ENCODE peak calls at places on chromosomes 12 and 14, in six cellular contexts. One of them, this sample, is unnamed.

GRCh38 chr14:45103806-45104205 is 19.9 kb downstream of the PRPF39 start:
- DNase-seq in brain microvascular endothelial cell: no peak
- DNase-seq in heart left ventricle: no peak
- DNase-seq in HL-60: no peak
- DNase-seq in spleen: no peak
- DNase-seq in GM12865: no peak
- DNase-seq in this sample: no peak

GRCh38 chr14:101198398-101199027 is 295.0 kb upstream of the RTL1 start:
- DNase-seq in heart left ventricle: no peak
- DNase-seq in spleen: peak; percentile 63
- DNase-seq in GM12865: no peak
- DNase-seq in brain microvascular endothelial cell: no peak
- DNase-seq in HL-60: no peak
- DNase-seq in this sample: no peak

GRCh38 chr12:30047499-30048262 is 263.9 kb upstream of the TMTC1 start:
- DNase-seq in HL-60: no peak
- DNase-seq in GM12865: no peak
- DNase-seq in heart left ventricle: no peak
- DNase-seq in brain microvascular endothelial cell: peak; percentile 63
- DNase-seq in spleen: no peak
- DNase-seq in this sample: peak; percentile 76

GRCh38 chr14:103491691-103492090 is 30.9 kb downstream of the CKB start:
- DNase-seq in heart left ventricle: no peak
- DNase-seq in GM12865: no peak
- DNase-seq in spleen: no peak
- DNase-seq in HL-60: no peak
- DNase-seq in brain microvascular endothelial cell: no peak
- DNase-seq in this sample: no peak

GRCh38 chr12:48765753-48766162 is 23.1 kb downstream of the ADCY6 start:
- DNase-seq in heart left ventricle: no peak
- DNase-seq in spleen: peak; percentile 73
- DNase-seq in brain microvascular endothelial cell: peak; percentile 38
- DNase-seq in HL-60: peak; percentile 66
- DNase-seq in GM12865: peak; percentile 60
- DNase-seq in this sample: peak; percentile 54

GRCh38 chr12:104709692-104710435 is 248.2 kb downstream of the SLC41A2 start:
- DNase-seq in HL-60: no peak
- DNase-seq in heart left ventricle: no peak
- DNase-seq in GM12865: no peak
- DNase-seq in spleen: no peak
- DNase-seq in brain microvascular endothelial cell: no peak
- DNase-seq in this sample: peak; percentile 33

GRCh38 chr12:127987199-127987901 is 279.6 kb upstream of the TMEM132C start:
- DNase-seq in HL-60: no peak
- DNase-seq in heart left ventricle: no peak
- DNase-seq in spleen: no peak
- DNase-seq in brain microvascular endothelial cell: peak; percentile 96
- DNase-seq in GM12865: no peak
- DNase-seq in this sample: no peak

GRCh38 chr12:104687823-104688573 is 231.2 kb downstream of the CHST11 start:
- DNase-seq in GM12865: no peak
- DNase-seq in heart left ventricle: no peak
- DNase-seq in spleen: no peak
- DNase-seq in brain microvascular endothelial cell: no peak
- DNase-seq in HL-60: peak; percentile 93
- DNase-seq in this sample: no peak

GRCh38 chr12:5656836-5657235 is 224.9 kb downstream of the NTF3 start:
- DNase-seq in HL-60: no peak
- DNase-seq in spleen: no peak
- DNase-seq in brain microvascular endothelial cell: no peak
- DNase-seq in heart left ventricle: no peak
- DNase-seq in GM12865: no peak
- DNase-seq in this sample: no peak

GRCh38 chr12:124278389-124279101 is 16.3 kb upstream of the RFLNA start:
- DNase-seq in brain microvascular endothelial cell: no peak
- DNase-seq in GM12865: no peak
- DNase-seq in spleen: no peak
- DNase-seq in heart left ventricle: no peak
- DNase-seq in HL-60: no peak
- DNase-seq in this sample: no peak

GRCh38 chr12:111408116-111408440 is 2.4 kb downstream of the SH2B3 start:
- DNase-seq in brain microvascular endothelial cell: no peak
- DNase-seq in GM12865: no peak
- DNase-seq in heart left ventricle: no peak
- DNase-seq in spleen: no peak
- DNase-seq in HL-60: no peak
- DNase-seq in this sample: no peak

GRCh38 chr14:20440882-20441281 is 4.9 kb upstream of the KLHL33 start:
- DNase-seq in heart left ventricle: no peak
- DNase-seq in spleen: no peak
- DNase-seq in brain microvascular endothelial cell: peak; percentile 6
- DNase-seq in HL-60: peak; percentile 30
- DNase-seq in GM12865: no peak
- DNase-seq in this sample: peak; percentile 16

GRCh38 chr12:1662761-1663439 is 28.0 kb upstream of the ADIPOR2 start:
- DNase-seq in brain microvascular endothelial cell: no peak
- DNase-seq in HL-60: no peak
- DNase-seq in GM12865: peak; percentile 75
- DNase-seq in spleen: peak; percentile 82
- DNase-seq in heart left ventricle: peak; percentile 24
- DNase-seq in this sample: peak; percentile 28

GRCh38 chr12:59121466-59121865 is 201.2 kb upstream of the LRIG3 start:
- DNase-seq in brain microvascular endothelial cell: no peak
- DNase-seq in HL-60: no peak
- DNase-seq in spleen: no peak
- DNase-seq in GM12865: no peak
- DNase-seq in heart left ventricle: no peak
- DNase-seq in this sample: no peak

GRCh38 chr12:75977952-75978671 is 53.5 kb downstream of the PHLDA1 start:
- DNase-seq in GM12865: peak; percentile 85
- DNase-seq in brain microvascular endothelial cell: peak; percentile 99
- DNase-seq in HL-60: peak; percentile 94
- DNase-seq in heart left ventricle: peak; percentile 63
- DNase-seq in spleen: no peak
- DNase-seq in this sample: peak; percentile 100

GRCh38 chr12:121812320-121812871 is 8.6 kb downstream of the SETD1B start:
- DNase-seq in brain microvascular endothelial cell: peak; percentile 56
- DNase-seq in spleen: peak; percentile 90
- DNase-seq in heart left ventricle: peak; percentile 76
- DNase-seq in HL-60: peak; percentile 73
- DNase-seq in GM12865: peak; percentile 48
- DNase-seq in this sample: peak; percentile 66

GRCh38 chr14:93655078-93655750 is 133.1 kb downstream of the PRIMA1 start:
- DNase-seq in GM12865: peak; percentile 37
- DNase-seq in brain microvascular endothelial cell: peak; percentile 40
- DNase-seq in HL-60: peak; percentile 30
- DNase-seq in heart left ventricle: no peak
- DNase-seq in spleen: no peak
- DNase-seq in this sample: peak; percentile 61

GRCh38 chr12:45615268-45615667 is 114.2 kb upstream of the ARID2 start:
- DNase-seq in HL-60: no peak
- DNase-seq in brain microvascular endothelial cell: peak; percentile 82
- DNase-seq in spleen: no peak
- DNase-seq in GM12865: no peak
- DNase-seq in heart left ventricle: no peak
- DNase-seq in this sample: peak; percentile 73

GRCh38 chr14:64704743-64705405 is 650 bp downstream of the PLEKHG3 start:
- DNase-seq in brain microvascular endothelial cell: no peak
- DNase-seq in spleen: peak; percentile 88
- DNase-seq in GM12865: no peak
- DNase-seq in HL-60: no peak
- DNase-seq in heart left ventricle: no peak
- DNase-seq in this sample: no peak

GRCh38 chr12:55724226-55724939 is 4.2 kb downstream of the RDH5 start:
- DNase-seq in spleen: peak; percentile 91
- DNase-seq in heart left ventricle: no peak
- DNase-seq in brain microvascular endothelial cell: peak; percentile 72
- DNase-seq in HL-60: peak; percentile 80
- DNase-seq in GM12865: peak; percentile 77
- DNase-seq in this sample: peak; percentile 81

GRCh38 chr14:85483037-85483436 is 46.9 kb upstream of the FLRT2 start:
- DNase-seq in HL-60: no peak
- DNase-seq in heart left ventricle: no peak
- DNase-seq in GM12865: no peak
- DNase-seq in spleen: no peak
- DNase-seq in brain microvascular endothelial cell: no peak
- DNase-seq in this sample: peak; percentile 22

GRCh38 chr12:115749071-115749470 is 528.4 kb downstream of the MED13L start:
- DNase-seq in brain microvascular endothelial cell: no peak
- DNase-seq in heart left ventricle: no peak
- DNase-seq in HL-60: no peak
- DNase-seq in spleen: no peak
- DNase-seq in GM12865: no peak
- DNase-seq in this sample: no peak

GRCh38 chr14:86057018-86057667 is 527.2 kb downstream of the FLRT2 start:
- DNase-seq in spleen: no peak
- DNase-seq in HL-60: peak; percentile 28
- DNase-seq in heart left ventricle: no peak
- DNase-seq in brain microvascular endothelial cell: no peak
- DNase-seq in GM12865: peak; percentile 16
- DNase-seq in this sample: peak; percentile 47

GRCh38 chr14:105013150-105013787 is 7.6 kb downstream of the CDCA4 start:
- DNase-seq in brain microvascular endothelial cell: no peak
- DNase-seq in GM12865: peak; percentile 41
- DNase-seq in spleen: peak; percentile 35
- DNase-seq in heart left ventricle: peak; percentile 51
- DNase-seq in HL-60: no peak
- DNase-seq in this sample: no peak

GRCh38 chr14:51398898-51399297 is 158.9 kb downstream of the TMX1 start:
- DNase-seq in heart left ventricle: no peak
- DNase-seq in GM12865: no peak
- DNase-seq in spleen: no peak
- DNase-seq in brain microvascular endothelial cell: peak; percentile 93
- DNase-seq in HL-60: no peak
- DNase-seq in this sample: peak; percentile 98
- TF ChIP-seq CTCF in heart left ventricle: no peak
- TF ChIP-seq CTCF in GM12865: no peak
- TF ChIP-seq CTCF in spleen: no peak
- TF ChIP-seq CTCF in brain microvascular endothelial cell: peak; percentile 45
- TF ChIP-seq CTCF in HL-60: no peak
- TF ChIP-seq CTCF in this sample: peak; percentile 23

DNA sequence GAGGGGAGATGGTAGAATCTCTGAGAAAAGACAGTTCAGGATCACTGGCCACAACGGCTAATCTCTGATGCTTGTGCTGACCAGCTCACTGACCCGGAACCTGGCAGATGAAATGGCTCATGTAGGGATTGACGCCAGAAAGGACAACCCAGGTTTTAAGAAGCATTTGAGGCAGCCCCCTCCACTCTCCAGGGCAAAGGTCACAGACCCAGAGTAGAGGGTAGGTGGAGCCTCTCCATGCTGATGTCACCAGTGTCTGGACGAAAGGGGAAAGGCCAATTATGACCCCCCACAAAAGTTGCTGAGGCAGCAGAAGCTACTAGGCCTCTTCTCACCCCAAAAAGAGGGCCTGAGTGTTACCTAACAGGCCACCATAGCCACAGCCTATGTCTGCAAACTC is 1.2 kb downstream of the METTL1 start:
- DNase-seq in brain microvascular endothelial cell: no peak
- DNase-seq in spleen: no peak
- DNase-seq in HL-60: no peak
- DNase-seq in heart left ventricle: no peak
- DNase-seq in GM12865: no peak
- DNase-seq in this sample: no peak
- H3K4me3 ChIP-seq in brain microvascular endothelial cell: no peak overlapping the region
- H3K4me3 ChIP-seq in spleen: no peak overlapping the region
- H3K4me3 ChIP-seq in HL-60: peak overlapping the region; percentile 79
- H3K4me3 ChIP-seq in heart left ventricle: no peak overlapping the region
- H3K4me3 ChIP-seq in GM12865: no peak overlapping the region
- H3K4me3 ChIP-seq in this sample: no peak overlapping the region

GRCh38 chr12:80763874-80764273 is 47.2 kb downstream of the MYF5 start:
- DNase-seq in HL-60: peak; percentile 3
- DNase-seq in heart left ventricle: no peak
- DNase-seq in brain microvascular endothelial cell: peak; percentile 21
- DNase-seq in GM12865: peak; percentile 70
- DNase-seq in spleen: no peak
- DNase-seq in this sample: peak; percentile 83
- TF ChIP-seq CTCF in HL-60: no peak
- TF ChIP-seq CTCF in heart left ventricle: peak; percentile 54
- TF ChIP-seq CTCF in brain microvascular endothelial cell: peak; percentile 53
- TF ChIP-seq CTCF in GM12865: peak; percentile 41
- TF ChIP-seq CTCF in spleen: no peak
- TF ChIP-seq CTCF in this sample: peak; percentile 58

GRCh38 chr14:88321692-88322504 is 1.2 kb downstream of the KCNK10 start:
- DNase-seq in GM12865: no peak
- DNase-seq in brain microvascular endothelial cell: no peak
- DNase-seq in heart left ventricle: no peak
- DNase-seq in HL-60: no peak
- DNase-seq in spleen: no peak
- DNase-seq in this sample: no peak

GRCh38 chr14:88322505-88323085 is 474 bp downstream of the KCNK10 start:
- DNase-seq in GM12865: no peak
- DNase-seq in heart left ventricle: no peak
- DNase-seq in spleen: no peak
- DNase-seq in HL-60: no peak
- DNase-seq in brain microvascular endothelial cell: no peak
- DNase-seq in this sample: no peak

GRCh38 chr14:88323086-88323519 is at the start of gene KCNK10:
- DNase-seq in spleen: no peak
- DNase-seq in GM12865: peak; percentile 13
- DNase-seq in HL-60: no peak
- DNase-seq in heart left ventricle: no peak
- DNase-seq in brain microvascular endothelial cell: no peak
- DNase-seq in this sample: no peak

GRCh38 chr14:88325883-88326282 is 2.8 kb upstream of the KCNK10 start:
- DNase-seq in spleen: no peak
- DNase-seq in HL-60: no peak
- DNase-seq in brain microvascular endothelial cell: no peak
- DNase-seq in heart left ventricle: no peak
- DNase-seq in GM12865: no peak
- DNase-seq in this sample: no peak

GRCh38 chr14:88323520-88324199 is 591 bp upstream of the KCNK10 start:
- DNase-seq in GM12865: peak; percentile 82
- DNase-seq in brain microvascular endothelial cell: no peak
- DNase-seq in spleen: peak; percentile 84
- DNase-seq in HL-60: peak; percentile 4
- DNase-seq in heart left ventricle: no peak
- DNase-seq in this sample: peak; percentile 4
- H3K4me3 ChIP-seq in GM12865: peak overlapping the region; percentile 65
- H3K4me3 ChIP-seq in brain microvascular endothelial cell: peak overlapping the region; percentile 36
- H3K4me3 ChIP-seq in spleen: peak overlapping the region; percentile 44
- H3K4me3 ChIP-seq in HL-60: peak overlapping the region; percentile 22
- H3K4me3 ChIP-seq in heart left ventricle: peak overlapping the region; percentile 56
- H3K4me3 ChIP-seq in this sample: no peak overlapping the region

GRCh38 chr12:40749863-40750262 is 57.6 kb downstream of the CNTN1 start:
- DNase-seq in spleen: no peak
- DNase-seq in brain microvascular endothelial cell: no peak
- DNase-seq in HL-60: no peak
- DNase-seq in GM12865: no peak
- DNase-seq in heart left ventricle: no peak
- DNase-seq in this sample: no peak

GRCh38 chr12:40745386-40745785 is 53.1 kb downstream of the CNTN1 start:
- DNase-seq in brain microvascular endothelial cell: no peak
- DNase-seq in spleen: no peak
- DNase-seq in GM12865: no peak
- DNase-seq in HL-60: no peak
- DNase-seq in heart left ventricle: no peak
- DNase-seq in this sample: no peak
- TF ChIP-seq CTCF in brain microvascular endothelial cell: no peak
- TF ChIP-seq CTCF in spleen: no peak
- TF ChIP-seq CTCF in GM12865: no peak
- TF ChIP-seq CTCF in HL-60: no peak
- TF ChIP-seq CTCF in heart left ventricle: no peak
- TF ChIP-seq CTCF in this sample: no peak

This sample was measured in fibroblast of mammary gland.